ENCODE peak calls at places on chromosomes 11 and 22, in nine cellular contexts. R is NCI-H2171, E is T-helper 1 cell, H is DMS 273 treated with DMSO at 0.1 percent for 48 hours, L is ELF-1, U is amygdala, D is H9, I is tibial artery, F is M059J. Z is an unnamed sample.
A peak's percentile ranks its signal among the peaks of the same experiment; 100 is the strongest.

GRCh38 chr11:111604392-111605009 is 2.3 kb downstream of the SIK2 start:
- DNase-seq in F (peak; percentile 59), H (peak; percentile 16), L (no peak), U (no peak), D (no peak), R (peak; percentile 12), I (no peak), E (no peak), Z (peak; percentile 87)

GRCh38 chr11:120608760-120609211 is 97.2 kb downstream of the GRIK4 start:
- DNase-seq in U (no peak), H (no peak), D (peak; percentile 50), L (no peak), R (no peak), I (peak; percentile 48), E (no peak), F (no peak), Z (no peak)

GRCh38 chr11:11313426-11313825 is 39.6 kb downstream of the CSNK2A3 start:
- DNase-seq in F (no peak), H (no peak), D (no peak), I (no peak), E (no peak), R (no peak), U (no peak), L (no peak), Z (no peak)

GRCh38 chr11:15313862-15314261 is 199.1 kb downstream of the INSC start:
- DNase-seq in F (no peak), L (no peak), U (no peak), D (no peak), R (no peak), I (no peak), H (no peak), E (no peak), Z (no peak)

GRCh38 chr11:125036933-125037332 is 26.2 kb upstream of the SLC37A2 start:
- DNase-seq in R (no peak), D (no peak), U (no peak), F (peak; percentile 89), I (no peak), E (no peak), H (no peak), L (no peak), Z (no peak)

GRCh38 chr11:47980093-47980906 is at the start of gene PTPRJ:
- DNase-seq in I (peak; percentile 28), H (no peak), E (peak; percentile 71), U (peak; percentile 63), D (peak; percentile 75), F (peak; percentile 59), R (peak; percentile 37), L (peak; percentile 42), Z (peak; percentile 78)

GRCh38 chr11:61295596-61295926 is 445 bp upstream of the VWCE start:
- DNase-seq in U (no peak), I (no peak), R (no peak), D (no peak), E (no peak), L (no peak), F (no peak), H (peak; percentile 22), Z (no peak)

GRCh38 chr11:16002942-16003341 is 353.4 kb downstream of the SOX6 start:
- DNase-seq in U (no peak), L (no peak), D (no peak), R (no peak), H (no peak), E (no peak), F (no peak), I (no peak), Z (no peak)

GRCh38 chr11:123178166-123178565 is 16.9 kb downstream of the CLMP start:
- DNase-seq in R (no peak), E (no peak), L (no peak), F (no peak), U (no peak), D (no peak), H (no peak), I (no peak), Z (no peak)

GRCh38 chr22:24969588-24970301 is 17.2 kb downstream of the KIAA1671 start:
- DNase-seq in U (no peak), L (peak; percentile 88), F (peak; percentile 92), E (no peak), D (no peak), I (peak; percentile 77), H (no peak), R (no peak), Z (no peak)

GRCh38 chr11:120863359-120863758 is 160.5 kb upstream of the TBCEL start:
- DNase-seq in U (no peak), F (peak; percentile 21), D (no peak), L (no peak), H (no peak), R (no peak), E (no peak), I (no peak), Z (no peak)

GRCh38 chr11:65496304-65497140 is 2.3 kb upstream of the MALAT1 start:
- DNase-seq in L (no peak), H (no peak), F (peak; percentile 62), R (no peak), U (no peak), I (peak; percentile 29), E (no peak), D (no peak), Z (no peak)

GRCh38 chr11:128632151-128632791 is 44.9 kb upstream of the ETS1 start:
- DNase-seq in R (no peak), E (no peak), L (peak; percentile 70), F (peak; percentile 58), D (peak; percentile 73), I (no peak), U (no peak), H (no peak), Z (peak; percentile 88)

GRCh38 chr11:113201055-113201818 is 113.1 kb upstream of the TTC12 start:
- DNase-seq in E (no peak), U (no peak), R (no peak), H (no peak), I (no peak), L (no peak), F (no peak), D (peak; percentile 36), Z (peak; percentile 41)

GRCh38 chr11:15501566-15501965 is 386.8 kb downstream of the INSC start:
- DNase-seq in H (no peak), R (no peak), F (no peak), I (no peak), U (no peak), L (no peak), E (no peak), D (no peak), Z (no peak)

GRCh38 chr11:77392842-77393241 is 81.1 kb downstream of the PAK1 start:
- DNase-seq in D (no peak), I (no peak), F (no peak), E (no peak), L (no peak), H (no peak), R (no peak), U (no peak), Z (no peak)

GRCh38 chr11:118618991-118619375 is 11.6 kb downstream of the PHLDB1 start:
- DNase-seq in U (no peak), F (peak; percentile 89), R (no peak), H (no peak), E (no peak), D (no peak), L (no peak), I (peak; percentile 79), Z (no peak)

GRCh38 chr11:117295438-117296137 is 4.4 kb downstream of the BACE1-AS start:
- DNase-seq in H (no peak), U (peak; percentile 53), R (no peak), F (no peak), L (no peak), I (no peak), D (no peak), E (no peak), Z (no peak)

GRCh38 chr11:45110562-45110961 is 35.9 kb upstream of the PRDM11 start:
- DNase-seq in U (no peak), E (no peak), F (peak; percentile 74), R (peak; percentile 57), I (no peak), L (peak; percentile 74), H (no peak), D (peak; percentile 63), Z (peak; percentile 89)

GRCh38 chr22:49310354-49310753 is 517.3 kb downstream of the BRD1 start:
- DNase-seq in F (no peak), L (no peak), U (no peak), H (no peak), I (peak; percentile 8), R (no peak), D (peak; percentile 12), E (no peak), Z (no peak)

Z was measured in GM23338.